ENCODE peak calls at places on chromosomes 3 and 15, in eight cellular contexts. N is activated T-helper 1 cell treated with anti-CD3 and anti-CD28 coated beads, Interleukin-2, amount 50 U/mL, for 16 hours; X is D341Med; E is NCI-H510A treated with DMSO at 0.1 percent for 48 hours; R is choroid plexus epithelial cell; Q is germinal center; B is endothelial cell of umbilical vein; S is PC-3. A is an unnamed sample.

GRCh38 chr3:167728176-167728575 is 6.5 kb downstream of the PDCD10 start:
- DNase-seq in N (no peak), X (no peak), E (no peak), R (peak), Q (no peak), B (no peak), S (peak), A (no peak)

GRCh38 chr3:23283625-23284024 is 80.5 kb downstream of the UBE2E2 start:
- DNase-seq in N (no peak), X (no peak), E (no peak), R (no peak), Q (no peak), B (no peak), S (no peak), A (no peak)

GRCh38 chr3:115401298-115401697 is 222.0 kb upstream of the GAP43 start:
- DNase-seq in N (no peak), X (no peak), E (no peak), R (peak), Q (no peak), B (peak), S (no peak), A (no peak)

GRCh38 chr3:16508591-16508995 is 4.9 kb downstream of the RFTN1 start:
- DNase-seq in N (no peak), X (no peak), E (no peak), R (peak), Q (no peak), B (no peak), S (no peak), A (no peak)

GRCh38 chr15:27271258-27271657 is 300.3 kb downstream of the GABRG3 start:
- DNase-seq in N (no peak), X (no peak), E (peak), R (no peak), Q (no peak), B (no peak), S (no peak), A (no peak)

GRCh38 chr3:63814300-63814699 is 4.8 kb upstream of the C3orf49 start:
- DNase-seq in N (no peak), X (no peak), E (no peak), R (peak), Q (no peak), B (no peak), S (no peak), A (no peak)

GRCh38 chr3:195079636-195080035 is 191.3 kb downstream of the XXYLT1 start:
- DNase-seq in N (no peak), X (no peak), E (no peak), R (no peak), Q (no peak), B (no peak), S (no peak), A (no peak)

GRCh38 chr15:48644827-48645557 is 517 bp downstream of the FBN1 start:
- DNase-seq in N (no peak), X (peak), E (no peak), R (peak), Q (peak), B (no peak), S (peak), A (peak)